ENCODE peak calls at places on chromosomes 13 and 19, in five cellular contexts. One of them, this sample, is unnamed. For H3F3A, the result is how much of the 10 kb centered on the place peaks cover.

GRCh38 chr13:34469212-34469983 is 472.7 kb upstream of the NBEA start:
- DNase-seq in PC-3: peak
- DNase-seq in neural progenitor cell: no peak
- DNase-seq in GM23338: no peak
- DNase-seq in SK-N-SH: peak
- DNase-seq in this sample: no peak

GRCh38 chr19:4120531-4120930 is 3.4 kb downstream of the MAP2K2 start:
- DNase-seq in neural progenitor cell: no peak
- DNase-seq in SK-N-SH: no peak
- DNase-seq in GM23338: no peak
- DNase-seq in PC-3: peak
- DNase-seq in this sample: peak

GRCh38 chr19:13951799-13952153 is 533 bp upstream of the DCAF15 start:
- DNase-seq in GM23338: no peak
- DNase-seq in PC-3: no peak
- DNase-seq in SK-N-SH: no peak
- DNase-seq in neural progenitor cell: no peak
- DNase-seq in this sample: no peak

GRCh38 chr19:4830332-4830731 is 1.2 kb downstream of the TICAM1 start:
- DNase-seq in GM23338: no peak
- DNase-seq in neural progenitor cell: no peak
- DNase-seq in PC-3: no peak
- DNase-seq in SK-N-SH: no peak
- DNase-seq in this sample: no peak

GRCh38 chr13:41008349-41008980 is 10.7 kb downstream of the ELF1 start:
- DNase-seq in neural progenitor cell: no peak
- DNase-seq in GM23338: no peak
- DNase-seq in SK-N-SH: no peak
- DNase-seq in PC-3: peak
- DNase-seq in this sample: peak

GRCh38 chr13:114151565-114152284 is 19.3 kb upstream of the RASA3 start:
- DNase-seq in SK-N-SH: no peak
- DNase-seq in GM23338: no peak
- DNase-seq in PC-3: peak
- DNase-seq in neural progenitor cell: no peak
- DNase-seq in this sample: peak

GRCh38 chr19:11767633-11768133 is 883 bp downstream of the ZNF441 start:
- DNase-seq in neural progenitor cell: peak
- DNase-seq in GM23338: peak
- DNase-seq in SK-N-SH: peak
- DNase-seq in PC-3: peak
- DNase-seq in this sample: peak

GRCh38 chr19:10464456-10464855 is 38.7 kb downstream of the KEAP1 start:
- DNase-seq in SK-N-SH: no peak
- DNase-seq in GM23338: no peak
- DNase-seq in PC-3: no peak
- DNase-seq in neural progenitor cell: no peak
- DNase-seq in this sample: no peak

GRCh38 chr19:54674021-54674617 is 11.3 kb downstream of the LILRB4 start:
- DNase-seq in PC-3: peak
- DNase-seq in neural progenitor cell: peak
- DNase-seq in SK-N-SH: peak
- DNase-seq in GM23338: peak
- DNase-seq in this sample: peak

GRCh38 chr13:101916108-101916757 is 463.8 kb downstream of the ITGBL1 start:
- DNase-seq in SK-N-SH: peak
- DNase-seq in PC-3: no peak
- DNase-seq in neural progenitor cell: peak
- DNase-seq in GM23338: peak
- DNase-seq in this sample: peak

GRCh38 chr19:42422576-42423461 is 4.4 kb downstream of the LIPE start:
- DNase-seq in GM23338: peak
- DNase-seq in neural progenitor cell: no peak
- DNase-seq in PC-3: no peak
- DNase-seq in SK-N-SH: peak
- DNase-seq in this sample: no peak

GRCh38 chr19:7783991-7784421 is 21.0 kb downstream of the CLEC4M start:
- DNase-seq in GM23338: peak
- DNase-seq in SK-N-SH: no peak
- DNase-seq in neural progenitor cell: no peak
- DNase-seq in PC-3: peak
- DNase-seq in this sample: peak

GRCh38 chr13:112931028-112931934 is 37.7 kb upstream of the MCF2L start:
- DNase-seq in GM23338: peak
- DNase-seq in SK-N-SH: peak
- DNase-seq in neural progenitor cell: peak
- DNase-seq in PC-3: peak
- DNase-seq in this sample: peak
- H3K4me2 ChIP-seq in GM23338: no peak
- H3K4me2 ChIP-seq in SK-N-SH: no peak
- H3K4me2 ChIP-seq in neural progenitor cell: peak
- H3K4me2 ChIP-seq in PC-3: peak
- H3K4me2 ChIP-seq in this sample: no peak

GRCh38 chr13:20132052-20132634 is 28.7 kb downstream of the GJA3 start:
- DNase-seq in neural progenitor cell: no peak
- DNase-seq in GM23338: no peak
- DNase-seq in PC-3: no peak
- DNase-seq in SK-N-SH: no peak
- DNase-seq in this sample: no peak
- H3F3A ChIP-seq in neural progenitor cell: under half
- H3F3A ChIP-seq in GM23338: under half
- H3F3A ChIP-seq in PC-3: under half
- H3F3A ChIP-seq in SK-N-SH: under half
- H3F3A ChIP-seq in this sample: under half

GRCh38 chr13:94209110-94209509 is 270.4 kb downstream of the DCT start:
- DNase-seq in PC-3: peak
- DNase-seq in neural progenitor cell: no peak
- DNase-seq in SK-N-SH: no peak
- DNase-seq in GM23338: no peak
- DNase-seq in this sample: peak
- TF ChIP-seq EZH2phosphoT487 in PC-3: no peak
- TF ChIP-seq EZH2phosphoT487 in neural progenitor cell: no peak
- TF ChIP-seq EZH2phosphoT487 in SK-N-SH: no peak
- TF ChIP-seq EZH2phosphoT487 in GM23338: no peak
- TF ChIP-seq EZH2phosphoT487 in this sample: no peak

GRCh38 chr13:76148926-76149325 is 512.8 kb downstream of the LMO7 start:
- DNase-seq in GM23338: no peak
- DNase-seq in neural progenitor cell: no peak
- DNase-seq in PC-3: peak
- DNase-seq in SK-N-SH: no peak
- DNase-seq in this sample: peak
- H3K4me2 ChIP-seq in GM23338: no peak
- H3K4me2 ChIP-seq in neural progenitor cell: no peak
- H3K4me2 ChIP-seq in PC-3: peak
- H3K4me2 ChIP-seq in SK-N-SH: peak
- H3K4me2 ChIP-seq in this sample: peak

This sample was measured in GM23248.